ENCODE peak calls at places on chromosomes 16 and 17, in four cellular contexts. One of them, this sample, is unnamed.

GRCh38 chr17:13429201-13429600 is 172.5 kb downstream of the HS3ST3A1 start:
- DNase-seq in IMR-90: peak; percentile 92
- DNase-seq in GM12878: no peak
- DNase-seq in K562: no peak
- DNase-seq in this sample: no peak

GRCh38 chr16:88785106-88785924 is at the start of gene PIEZO1:
- DNase-seq in K562: peak; percentile 93
- DNase-seq in IMR-90: peak; percentile 52
- DNase-seq in GM12878: no peak
- DNase-seq in this sample: peak; percentile 53

GRCh38 chr17:75875940-75876189 is 2.5 kb downstream of the TRIM47 start:
- DNase-seq in IMR-90: no peak
- DNase-seq in K562: no peak
- DNase-seq in GM12878: no peak
- DNase-seq in this sample: no peak

GRCh38 chr17:47692895-47693666 is 880 bp upstream of the TBKBP1 start:
- DNase-seq in IMR-90: no peak
- DNase-seq in K562: no peak
- DNase-seq in GM12878: no peak
- DNase-seq in this sample: peak; percentile 34

GRCh38 chr17:82272495-82273326 is 789 bp downstream of the CSNK1D start:
- DNase-seq in K562: peak; percentile 86
- DNase-seq in GM12878: no peak
- DNase-seq in IMR-90: no peak
- DNase-seq in this sample: no peak

GRCh38 chr16:17177242-17177967 is 293.4 kb downstream of the XYLT1 start:
- DNase-seq in K562: no peak
- DNase-seq in GM12878: no peak
- DNase-seq in IMR-90: peak; percentile 68
- DNase-seq in this sample: no peak

GRCh38 chr17:1650731-1651558 is 1.3 kb upstream of the RILP start:
- DNase-seq in IMR-90: no peak
- DNase-seq in GM12878: no peak
- DNase-seq in K562: peak; percentile 13
- DNase-seq in this sample: no peak

GRCh38 chr17:36578671-36579070 is 13.0 kb upstream of the DHRS11 start:
- DNase-seq in IMR-90: peak; percentile 44
- DNase-seq in GM12878: no peak
- DNase-seq in K562: no peak
- DNase-seq in this sample: no peak

GRCh38 chr17:43820759-43821158 is 12.2 kb downstream of the MPP3 start:
- DNase-seq in IMR-90: no peak
- DNase-seq in GM12878: no peak
- DNase-seq in K562: no peak
- DNase-seq in this sample: no peak

GRCh38 chr17:81418710-81419332 is 23.6 kb downstream of the BAHCC1 start:
- DNase-seq in K562: no peak
- DNase-seq in GM12878: no peak
- DNase-seq in IMR-90: peak; percentile 36
- DNase-seq in this sample: no peak

GRCh38 chr16:89268987-89269735 is 51.7 kb downstream of the ZNF778 start:
- DNase-seq in GM12878: no peak
- DNase-seq in K562: no peak
- DNase-seq in IMR-90: peak; percentile 50
- DNase-seq in this sample: no peak

GRCh38 chr17:47694818-47695663 is 1.1 kb downstream of the TBKBP1 start:
- DNase-seq in GM12878: no peak
- DNase-seq in K562: peak; percentile 60
- DNase-seq in IMR-90: peak; percentile 49
- DNase-seq in this sample: peak; percentile 55

DNA sequence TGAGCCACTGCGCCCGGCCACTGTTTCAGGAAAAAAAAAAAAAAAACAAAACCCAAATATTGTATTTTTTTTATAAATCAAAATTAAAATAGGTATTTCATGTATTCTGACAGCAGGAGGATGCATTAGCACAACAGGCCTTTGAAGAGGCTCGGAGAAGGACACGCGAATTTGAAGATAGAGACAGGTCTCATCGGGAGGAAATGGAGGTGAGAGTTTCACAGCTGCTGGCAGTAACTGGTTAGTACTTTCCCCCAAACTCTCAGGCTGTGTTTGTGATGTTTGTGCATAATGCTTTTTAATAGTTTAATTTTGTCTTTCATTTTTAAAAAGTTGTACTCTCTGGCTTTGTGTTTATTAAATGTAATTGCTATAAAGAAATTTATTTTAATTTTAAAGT is 27.6 kb upstream of the PHAF1 start:
- DNase-seq in GM12878: no peak
- DNase-seq in K562: no peak
- DNase-seq in IMR-90: no peak
- DNase-seq in this sample: no peak
- TF ChIP-seq FOS in GM12878: no peak
- TF ChIP-seq FOS in K562: no peak
- TF ChIP-seq FOS in IMR-90: no peak
- TF ChIP-seq FOS in this sample: no peak

DNA sequence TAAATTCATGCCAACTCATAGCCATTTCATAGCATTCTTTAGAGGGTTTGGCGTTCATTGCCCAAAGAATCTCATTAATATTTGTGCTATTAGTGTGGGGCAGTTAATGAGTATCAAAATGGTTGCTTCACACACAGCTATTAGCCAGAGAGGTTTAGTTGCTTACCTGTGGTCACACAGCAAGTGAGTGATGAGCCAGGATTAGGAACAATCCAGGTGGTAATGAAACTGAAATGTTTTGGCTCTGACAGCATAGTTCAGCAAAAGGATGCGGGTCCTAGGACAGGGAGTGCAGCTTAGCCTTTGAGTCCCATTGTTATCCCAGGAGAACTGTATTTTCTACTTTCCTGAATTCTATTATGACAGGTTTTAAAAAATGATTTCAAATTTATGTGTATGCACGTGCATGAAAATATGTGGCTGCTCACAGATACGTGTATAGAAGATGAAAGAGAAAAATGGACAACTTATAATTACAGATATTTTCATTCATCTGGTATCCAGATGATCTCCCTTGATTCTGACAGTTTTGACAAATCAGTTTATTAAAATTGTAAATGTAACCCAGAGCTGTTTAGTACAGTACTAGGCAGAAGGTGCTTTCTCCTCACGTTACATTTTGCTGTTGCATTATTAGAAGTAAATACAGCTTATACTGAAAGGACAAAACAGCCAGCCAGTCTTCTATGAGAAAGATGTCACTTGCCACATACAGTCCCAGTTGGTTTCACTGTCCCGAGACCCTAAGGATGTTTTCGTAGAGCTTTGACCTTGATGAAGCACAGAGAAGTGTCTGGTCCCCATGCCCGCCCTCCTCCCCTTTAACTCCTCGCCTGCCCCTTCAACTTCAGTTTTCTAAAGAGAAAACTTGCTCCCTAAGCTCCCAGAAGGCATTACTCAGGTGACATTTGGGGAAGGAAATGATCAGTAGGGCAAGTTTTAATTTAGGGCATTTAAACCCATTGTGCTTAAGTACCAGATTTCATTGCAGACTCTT is 99.8 kb upstream of the TBX2 start:
- DNase-seq in GM12878: no peak
- DNase-seq in K562: no peak
- DNase-seq in IMR-90: no peak
- DNase-seq in this sample: no peak
- TF ChIP-seq FOS in GM12878: no peak
- TF ChIP-seq FOS in K562: no peak
- TF ChIP-seq FOS in IMR-90: no peak
- TF ChIP-seq FOS in this sample: no peak

DNA sequence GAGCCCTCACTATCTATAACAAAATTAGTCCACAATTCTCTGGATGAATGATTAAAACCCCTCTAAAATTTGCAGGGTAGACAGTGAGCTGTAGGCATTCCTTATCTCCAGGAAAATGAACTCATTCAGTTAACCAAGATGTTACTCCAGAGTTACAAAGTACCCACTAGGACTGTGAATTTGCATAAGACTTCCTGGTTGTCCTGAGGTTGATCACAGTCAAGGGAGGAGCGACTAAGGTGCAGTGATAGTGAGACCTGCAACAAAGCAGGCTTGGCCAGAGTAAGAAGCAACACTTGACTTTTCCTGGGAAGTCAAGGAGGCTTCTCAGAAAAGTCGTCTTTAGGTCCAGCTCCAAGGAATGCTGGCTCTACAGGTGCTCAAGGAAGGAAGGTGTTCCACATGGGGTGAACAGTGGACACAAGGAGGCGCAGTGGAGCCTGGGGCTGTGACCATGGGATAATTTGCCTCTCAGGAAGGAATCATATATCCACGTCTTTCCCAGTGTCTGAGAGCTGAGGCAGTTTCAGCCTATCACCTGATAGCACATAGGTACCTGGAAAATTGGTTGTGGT is 821.0 kb upstream of the EEF2KMT start:
- DNase-seq in GM12878: no peak
- DNase-seq in IMR-90: no peak
- DNase-seq in K562: peak; percentile 30
- DNase-seq in this sample: no peak
- TF ChIP-seq FOS in GM12878: no peak
- TF ChIP-seq FOS in IMR-90: no peak
- TF ChIP-seq FOS in K562: no peak
- TF ChIP-seq FOS in this sample: no peak

GRCh38 chr17:6986676-6987075 is 9.2 kb upstream of the ALOX12 start:
- DNase-seq in IMR-90: no peak
- DNase-seq in K562: no peak
- DNase-seq in GM12878: no peak
- DNase-seq in this sample: peak; percentile 71
- TF ChIP-seq FOS in IMR-90: no peak
- TF ChIP-seq FOS in K562: no peak
- TF ChIP-seq FOS in GM12878: no peak
- TF ChIP-seq FOS in this sample: no peak

GRCh38 chr17:64020068-64020766 is at the start of gene ICAM2:
- DNase-seq in IMR-90: no peak
- DNase-seq in GM12878: peak; percentile 90
- DNase-seq in K562: no peak
- DNase-seq in this sample: peak; percentile 71
- TF ChIP-seq FOS in IMR-90: no peak
- TF ChIP-seq FOS in GM12878: no peak
- TF ChIP-seq FOS in K562: no peak
- TF ChIP-seq FOS in this sample: no peak

GRCh38 chr17:39629494-39629880 is 2.7 kb downstream of the PPP1R1B start:
- DNase-seq in IMR-90: no peak
- DNase-seq in GM12878: no peak
- DNase-seq in K562: no peak
- DNase-seq in this sample: no peak
- TF ChIP-seq FOS in IMR-90: no peak
- TF ChIP-seq FOS in GM12878: no peak
- TF ChIP-seq FOS in K562: no peak
- TF ChIP-seq FOS in this sample: no peak

GRCh38 chr17:72427761-72428109 is 306.9 kb downstream of the SOX9 start:
- DNase-seq in IMR-90: no peak
- DNase-seq in GM12878: no peak
- DNase-seq in K562: no peak
- DNase-seq in this sample: no peak
- TF ChIP-seq FOS in IMR-90: no peak
- TF ChIP-seq FOS in GM12878: no peak
- TF ChIP-seq FOS in K562: no peak
- TF ChIP-seq FOS in this sample: no peak

GRCh38 chr17:21286066-21286770 is 1.7 kb downstream of the MAP2K3 start:
- DNase-seq in GM12878: no peak
- DNase-seq in K562: peak; percentile 47
- DNase-seq in IMR-90: peak; percentile 99
- DNase-seq in this sample: peak; percentile 94
- TF ChIP-seq FOS in GM12878: no peak
- TF ChIP-seq FOS in K562: no peak
- TF ChIP-seq FOS in IMR-90: peak; percentile 84
- TF ChIP-seq FOS in this sample: peak; percentile 16

DNA sequence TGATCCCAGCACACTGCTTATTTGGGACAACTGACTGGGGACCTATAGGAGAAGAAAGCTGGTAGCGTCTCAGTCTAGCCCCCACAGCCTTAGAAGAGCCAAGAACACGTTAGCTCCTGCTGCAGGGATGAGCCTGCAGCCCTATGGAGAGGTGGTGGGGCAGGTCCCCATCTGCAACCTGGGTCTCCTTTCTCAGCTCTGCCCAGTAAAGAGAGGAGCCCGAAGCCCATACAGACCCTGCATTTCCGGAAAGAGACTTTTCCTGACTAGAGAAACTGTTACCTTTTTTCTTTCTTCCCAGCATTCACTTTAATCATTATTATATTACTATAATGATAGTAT is 788 bp downstream of the METTL22 start:
- DNase-seq in IMR-90: no peak
- DNase-seq in GM12878: no peak
- DNase-seq in K562: peak; percentile 49
- DNase-seq in this sample: no peak
- TF ChIP-seq FOS in IMR-90: no peak
- TF ChIP-seq FOS in GM12878: no peak
- TF ChIP-seq FOS in K562: no peak
- TF ChIP-seq FOS in this sample: no peak

This sample was measured in endothelial cell of umbilical vein.